ENCODE peak calls at places on chromosome 10, in eight cellular contexts. One of them, this sample, is unnamed.

GRCh38 chr10:51860257-51860656 is 160.9 kb upstream of the CSTF2T start:
- DNase-seq in neural progenitor cell: no peak
- DNase-seq in NCI-H2081: no peak
- DNase-seq in ureter: peak; percentile 49
- DNase-seq in heart left ventricle: no peak
- DNase-seq in naive thymus-derived CD8-positive, alpha-beta T cell: no peak
- DNase-seq in pons: peak; percentile 77
- DNase-seq in anterior cingulate cortex: no peak
- DNase-seq in this sample: peak; percentile 61

GRCh38 chr10:124164252-124164651 is 70.9 kb upstream of the CHST15 start:
- DNase-seq in neural progenitor cell: no peak
- DNase-seq in NCI-H2081: no peak
- DNase-seq in ureter: no peak
- DNase-seq in heart left ventricle: no peak
- DNase-seq in naive thymus-derived CD8-positive, alpha-beta T cell: no peak
- DNase-seq in pons: peak; percentile 63
- DNase-seq in anterior cingulate cortex: no peak
- DNase-seq in this sample: peak; percentile 33

GRCh38 chr10:70851597-70852475 is 36.1 kb downstream of the SGPL1 start:
- DNase-seq in neural progenitor cell: no peak
- DNase-seq in NCI-H2081: no peak
- DNase-seq in ureter: no peak
- DNase-seq in heart left ventricle: no peak
- DNase-seq in naive thymus-derived CD8-positive, alpha-beta T cell: no peak
- DNase-seq in pons: no peak
- DNase-seq in anterior cingulate cortex: no peak
- DNase-seq in this sample: no peak

GRCh38 chr10:46222364-46222935 is 64.3 kb upstream of the ANTXRL start:
- DNase-seq in neural progenitor cell: no peak
- DNase-seq in NCI-H2081: no peak
- DNase-seq in ureter: no peak
- DNase-seq in heart left ventricle: no peak
- DNase-seq in naive thymus-derived CD8-positive, alpha-beta T cell: no peak
- DNase-seq in pons: no peak
- DNase-seq in anterior cingulate cortex: no peak
- DNase-seq in this sample: no peak

GRCh38 chr10:123150986-123151738 is 3.0 kb upstream of the BUB3 start:
- DNase-seq in neural progenitor cell: peak; percentile 71
- DNase-seq in NCI-H2081: no peak
- DNase-seq in ureter: no peak
- DNase-seq in heart left ventricle: no peak
- DNase-seq in naive thymus-derived CD8-positive, alpha-beta T cell: no peak
- DNase-seq in pons: no peak
- DNase-seq in anterior cingulate cortex: no peak
- DNase-seq in this sample: no peak

GRCh38 chr10:75396861-75397570 is 4.5 kb downstream of the ZNF503 start:
- DNase-seq in neural progenitor cell: peak; percentile 61
- DNase-seq in NCI-H2081: no peak
- DNase-seq in ureter: no peak
- DNase-seq in heart left ventricle: no peak
- DNase-seq in naive thymus-derived CD8-positive, alpha-beta T cell: no peak
- DNase-seq in pons: no peak
- DNase-seq in anterior cingulate cortex: no peak
- DNase-seq in this sample: no peak

GRCh38 chr10:86163522-86164215 is 202.9 kb downstream of the GRID1 start:
- DNase-seq in neural progenitor cell: no peak
- DNase-seq in NCI-H2081: no peak
- DNase-seq in ureter: no peak
- DNase-seq in heart left ventricle: no peak
- DNase-seq in naive thymus-derived CD8-positive, alpha-beta T cell: no peak
- DNase-seq in pons: no peak
- DNase-seq in anterior cingulate cortex: no peak
- DNase-seq in this sample: no peak

GRCh38 chr10:63825111-63825510 is 303.9 kb downstream of the REEP3 start:
- DNase-seq in neural progenitor cell: no peak
- DNase-seq in NCI-H2081: no peak
- DNase-seq in ureter: no peak
- DNase-seq in heart left ventricle: no peak
- DNase-seq in naive thymus-derived CD8-positive, alpha-beta T cell: no peak
- DNase-seq in pons: no peak
- DNase-seq in anterior cingulate cortex: no peak
- DNase-seq in this sample: no peak

GRCh38 chr10:34768261-34768971 is 46.7 kb downstream of the PARD3 start:
- DNase-seq in neural progenitor cell: no peak
- DNase-seq in NCI-H2081: peak; percentile 81
- DNase-seq in ureter: peak; percentile 85
- DNase-seq in heart left ventricle: peak; percentile 83
- DNase-seq in naive thymus-derived CD8-positive, alpha-beta T cell: no peak
- DNase-seq in pons: peak; percentile 19
- DNase-seq in anterior cingulate cortex: peak; percentile 21
- DNase-seq in this sample: peak; percentile 40

GRCh38 chr10:45064998-45065397 is 64.3 kb downstream of the ZNF22 start:
- DNase-seq in neural progenitor cell: no peak
- DNase-seq in NCI-H2081: no peak
- DNase-seq in ureter: no peak
- DNase-seq in heart left ventricle: no peak
- DNase-seq in naive thymus-derived CD8-positive, alpha-beta T cell: no peak
- DNase-seq in pons: no peak
- DNase-seq in anterior cingulate cortex: no peak
- DNase-seq in this sample: no peak

GRCh38 chr10:110522365-110522988 is 24.8 kb downstream of the DUSP5 start:
- DNase-seq in neural progenitor cell: no peak
- DNase-seq in NCI-H2081: no peak
- DNase-seq in ureter: no peak
- DNase-seq in heart left ventricle: no peak
- DNase-seq in naive thymus-derived CD8-positive, alpha-beta T cell: no peak
- DNase-seq in pons: no peak
- DNase-seq in anterior cingulate cortex: no peak
- DNase-seq in this sample: no peak

GRCh38 chr10:478471-479245 is 210.8 kb downstream of the DIP2C start:
- DNase-seq in neural progenitor cell: no peak
- DNase-seq in NCI-H2081: no peak
- DNase-seq in ureter: peak; percentile 32
- DNase-seq in heart left ventricle: no peak
- DNase-seq in naive thymus-derived CD8-positive, alpha-beta T cell: no peak
- DNase-seq in pons: no peak
- DNase-seq in anterior cingulate cortex: no peak
- DNase-seq in this sample: no peak

GRCh38 chr10:34333513-34333912 is 481.6 kb downstream of the PARD3 start:
- DNase-seq in neural progenitor cell: no peak
- DNase-seq in NCI-H2081: no peak
- DNase-seq in ureter: no peak
- DNase-seq in heart left ventricle: no peak
- DNase-seq in naive thymus-derived CD8-positive, alpha-beta T cell: no peak
- DNase-seq in pons: no peak
- DNase-seq in anterior cingulate cortex: no peak
- DNase-seq in this sample: no peak

GRCh38 chr10:77230194-77230593 is 407.4 kb downstream of the KCNMA1 start:
- DNase-seq in neural progenitor cell: no peak
- DNase-seq in NCI-H2081: no peak
- DNase-seq in ureter: no peak
- DNase-seq in heart left ventricle: no peak
- DNase-seq in naive thymus-derived CD8-positive, alpha-beta T cell: no peak
- DNase-seq in pons: no peak
- DNase-seq in anterior cingulate cortex: no peak
- DNase-seq in this sample: no peak

GRCh38 chr10:124354411-124355382 is 64.0 kb downstream of the OAT start:
- DNase-seq in neural progenitor cell: peak; percentile 36
- DNase-seq in NCI-H2081: no peak
- DNase-seq in ureter: peak; percentile 69
- DNase-seq in heart left ventricle: peak; percentile 79
- DNase-seq in naive thymus-derived CD8-positive, alpha-beta T cell: no peak
- DNase-seq in pons: no peak
- DNase-seq in anterior cingulate cortex: no peak
- DNase-seq in this sample: no peak